ENCODE peak calls at places on chromosomes 12 and 14, in five cellular contexts. One of them, this sample, is unnamed.

GRCh38 chr14:94545131-94545841 is 16.0 kb upstream of the SERPINA4 start:
- DNase-seq in fibroblast of pulmonary artery: peak; percentile 17
- DNase-seq in right atrium auricular region: peak; percentile 48
- DNase-seq in dorsolateral prefrontal cortex: peak; percentile 90
- DNase-seq in tibial nerve: no peak
- DNase-seq in this sample: no peak

GRCh38 chr14:63088865-63089264 is 43.6 kb upstream of the KCNH5 start:
- DNase-seq in dorsolateral prefrontal cortex: no peak
- DNase-seq in fibroblast of pulmonary artery: no peak
- DNase-seq in right atrium auricular region: no peak
- DNase-seq in tibial nerve: no peak
- DNase-seq in this sample: no peak

GRCh38 chr12:71565568-71565967 is 98.1 kb downstream of the ZFC3H1 start:
- DNase-seq in dorsolateral prefrontal cortex: no peak
- DNase-seq in right atrium auricular region: no peak
- DNase-seq in tibial nerve: no peak
- DNase-seq in fibroblast of pulmonary artery: no peak
- DNase-seq in this sample: peak; percentile 28

GRCh38 chr12:109714141-109714912 is 702 bp downstream of the FAM222A start:
- DNase-seq in right atrium auricular region: no peak
- DNase-seq in tibial nerve: no peak
- DNase-seq in dorsolateral prefrontal cortex: no peak
- DNase-seq in fibroblast of pulmonary artery: peak; percentile 42
- DNase-seq in this sample: peak; percentile 68

GRCh38 chr12:124715121-124715990 is 147.9 kb upstream of the NCOR2 start:
- DNase-seq in fibroblast of pulmonary artery: no peak
- DNase-seq in right atrium auricular region: no peak
- DNase-seq in tibial nerve: no peak
- DNase-seq in dorsolateral prefrontal cortex: no peak
- DNase-seq in this sample: peak; percentile 47

GRCh38 chr14:54722791-54723432 is 156.0 kb downstream of the SAMD4A start:
- DNase-seq in dorsolateral prefrontal cortex: no peak
- DNase-seq in fibroblast of pulmonary artery: peak; percentile 77
- DNase-seq in right atrium auricular region: no peak
- DNase-seq in tibial nerve: no peak
- DNase-seq in this sample: no peak

GRCh38 chr12:122422769-122423257 is 344 bp upstream of the CLIP1 start:
- DNase-seq in fibroblast of pulmonary artery: peak; percentile 40
- DNase-seq in dorsolateral prefrontal cortex: no peak
- DNase-seq in right atrium auricular region: peak; percentile 65
- DNase-seq in tibial nerve: no peak
- DNase-seq in this sample: peak; percentile 76

GRCh38 chr12:98405795-98406366 is 109.5 kb upstream of the TMPO start:
- DNase-seq in tibial nerve: no peak
- DNase-seq in dorsolateral prefrontal cortex: no peak
- DNase-seq in fibroblast of pulmonary artery: no peak
- DNase-seq in right atrium auricular region: no peak
- DNase-seq in this sample: no peak

GRCh38 chr12:122102331-122102730 is 23.8 kb downstream of the MLXIP start:
- DNase-seq in dorsolateral prefrontal cortex: no peak
- DNase-seq in right atrium auricular region: no peak
- DNase-seq in fibroblast of pulmonary artery: peak; percentile 64
- DNase-seq in tibial nerve: no peak
- DNase-seq in this sample: no peak

GRCh38 chr12:8033153-8034044 is 883 bp downstream of the FOXJ2 start:
- DNase-seq in tibial nerve: peak; percentile 48
- DNase-seq in dorsolateral prefrontal cortex: peak; percentile 44
- DNase-seq in fibroblast of pulmonary artery: peak; percentile 33
- DNase-seq in right atrium auricular region: no peak
- DNase-seq in this sample: peak; percentile 33

GRCh38 chr12:93456077-93456476 is 11.2 kb upstream of the MRPL42 start:
- DNase-seq in dorsolateral prefrontal cortex: no peak
- DNase-seq in tibial nerve: no peak
- DNase-seq in right atrium auricular region: no peak
- DNase-seq in fibroblast of pulmonary artery: no peak
- DNase-seq in this sample: no peak

GRCh38 chr12:85441740-85442139 is 161.7 kb downstream of the ALX1 start:
- DNase-seq in right atrium auricular region: no peak
- DNase-seq in dorsolateral prefrontal cortex: no peak
- DNase-seq in tibial nerve: no peak
- DNase-seq in fibroblast of pulmonary artery: peak; percentile 33
- DNase-seq in this sample: peak; percentile 35
- TF ChIP-seq CTCF in right atrium auricular region: no peak
- TF ChIP-seq CTCF in dorsolateral prefrontal cortex: no peak
- TF ChIP-seq CTCF in tibial nerve: no peak
- TF ChIP-seq CTCF in fibroblast of pulmonary artery: peak; percentile 41
- TF ChIP-seq CTCF in this sample: peak; percentile 42

DNA sequence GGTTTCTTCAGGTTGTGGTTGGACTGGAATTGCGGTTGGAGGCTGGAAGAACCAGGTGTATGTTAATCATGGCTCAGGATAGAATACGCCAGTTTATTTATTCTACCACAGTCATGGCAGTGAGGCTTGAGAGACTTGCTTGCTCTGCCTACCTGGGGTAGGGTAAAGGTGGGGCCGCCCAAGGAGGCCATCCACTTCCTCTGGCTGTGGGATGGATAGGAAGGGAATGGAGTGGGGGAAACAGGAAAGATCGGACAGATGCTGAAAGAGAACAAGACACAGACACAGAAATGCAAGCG is 8.1 kb downstream of the SHMT2 start:
- DNase-seq in dorsolateral prefrontal cortex: no peak
- DNase-seq in tibial nerve: no peak
- DNase-seq in right atrium auricular region: no peak
- DNase-seq in fibroblast of pulmonary artery: no peak
- DNase-seq in this sample: no peak
- H3K4me3 ChIP-seq in dorsolateral prefrontal cortex: no peak overlapping the region
- H3K4me3 ChIP-seq in tibial nerve: peak overlapping the region; percentile 0
- H3K4me3 ChIP-seq in right atrium auricular region: no peak overlapping the region
- H3K4me3 ChIP-seq in fibroblast of pulmonary artery: no peak overlapping the region
- H3K4me3 ChIP-seq in this sample: no peak overlapping the region

GRCh38 chr12:120466560-120467315 is 2.8 kb downstream of the SRSF9 start:
- DNase-seq in fibroblast of pulmonary artery: peak; percentile 57
- DNase-seq in right atrium auricular region: no peak
- DNase-seq in dorsolateral prefrontal cortex: no peak
- DNase-seq in tibial nerve: no peak
- DNase-seq in this sample: peak; percentile 77

GRCh38 chr12:120457133-120457532 is 10.9 kb downstream of the GATC start:
- DNase-seq in tibial nerve: no peak
- DNase-seq in dorsolateral prefrontal cortex: no peak
- DNase-seq in fibroblast of pulmonary artery: peak; percentile 20
- DNase-seq in right atrium auricular region: no peak
- DNase-seq in this sample: peak; percentile 25

GRCh38 chr12:120460157-120460556 is 9.4 kb downstream of the SRSF9 start:
- DNase-seq in tibial nerve: no peak
- DNase-seq in dorsolateral prefrontal cortex: no peak
- DNase-seq in right atrium auricular region: no peak
- DNase-seq in fibroblast of pulmonary artery: no peak
- DNase-seq in this sample: no peak

GRCh38 chr12:120463712-120464111 is 5.8 kb downstream of the SRSF9 start:
- DNase-seq in right atrium auricular region: no peak
- DNase-seq in fibroblast of pulmonary artery: no peak
- DNase-seq in dorsolateral prefrontal cortex: no peak
- DNase-seq in tibial nerve: no peak
- DNase-seq in this sample: no peak

DNA sequence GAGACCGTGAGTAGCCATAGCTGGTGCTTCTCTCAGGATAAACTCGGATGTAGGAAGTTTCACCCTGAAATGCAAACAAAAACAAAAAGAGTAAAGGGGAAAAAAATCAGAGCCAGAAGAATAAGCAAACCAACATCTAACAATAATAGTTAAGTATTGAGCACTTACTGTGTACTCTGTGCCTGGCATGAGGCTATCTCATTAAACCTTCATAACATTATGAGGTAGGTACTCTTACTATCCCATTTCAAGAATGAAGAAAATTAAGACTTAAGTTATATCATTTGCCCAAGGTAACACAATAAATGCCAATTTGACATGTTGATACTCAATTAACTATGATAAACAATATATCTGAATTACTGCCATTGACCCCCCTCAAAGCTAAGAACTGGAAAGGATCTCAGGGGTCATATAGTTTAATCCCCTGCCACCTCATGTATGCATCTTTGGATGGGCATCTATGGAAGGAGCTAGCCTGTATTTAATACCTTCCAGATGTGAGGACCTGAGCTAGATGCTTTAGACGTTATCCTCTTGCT is 7.4 kb downstream of the SRSF9 start:
- DNase-seq in right atrium auricular region: no peak
- DNase-seq in tibial nerve: no peak
- DNase-seq in fibroblast of pulmonary artery: no peak
- DNase-seq in dorsolateral prefrontal cortex: no peak
- DNase-seq in this sample: no peak
- TF ChIP-seq CTCF in right atrium auricular region: no peak
- TF ChIP-seq CTCF in tibial nerve: no peak
- TF ChIP-seq CTCF in fibroblast of pulmonary artery: no peak
- TF ChIP-seq CTCF in dorsolateral prefrontal cortex: no peak
- TF ChIP-seq CTCF in this sample: no peak

GRCh38 chr14:55889124-55889523 is 229.1 kb upstream of the PELI2 start:
- DNase-seq in fibroblast of pulmonary artery: no peak
- DNase-seq in dorsolateral prefrontal cortex: no peak
- DNase-seq in right atrium auricular region: no peak
- DNase-seq in tibial nerve: no peak
- DNase-seq in this sample: no peak
- H3K4me3 ChIP-seq in fibroblast of pulmonary artery: no peak overlapping the region
- H3K4me3 ChIP-seq in dorsolateral prefrontal cortex: no peak overlapping the region
- H3K4me3 ChIP-seq in right atrium auricular region: no peak overlapping the region
- H3K4me3 ChIP-seq in tibial nerve: no peak overlapping the region
- H3K4me3 ChIP-seq in this sample: no peak overlapping the region

DNA sequence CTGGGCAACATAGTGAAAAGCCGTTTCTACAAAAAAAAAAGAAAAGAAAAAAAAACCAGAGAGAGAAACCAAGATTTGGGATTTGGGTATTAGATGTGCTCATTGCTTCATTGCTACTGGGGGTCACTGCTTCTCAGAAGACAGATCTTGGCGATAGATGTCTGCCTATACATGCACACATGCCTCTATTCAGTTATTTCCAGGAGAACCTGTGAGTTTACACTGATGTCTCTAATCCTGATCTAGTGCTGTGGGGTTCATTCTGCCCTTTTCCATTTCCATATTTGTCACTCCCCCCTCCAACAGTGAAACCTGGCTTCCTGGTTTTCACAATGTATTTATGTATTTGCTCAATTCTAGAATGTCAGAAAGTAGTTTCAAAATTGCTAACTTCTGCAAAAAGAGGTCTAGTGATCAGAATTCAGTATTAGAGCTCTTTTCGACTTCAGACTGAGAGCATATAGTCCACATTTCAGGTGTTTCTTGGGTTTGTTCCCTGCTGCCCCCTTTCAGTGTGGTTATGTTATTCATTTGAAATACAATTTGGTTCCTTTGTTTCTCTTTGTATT is 111.0 kb downstream of the SLC25A47 start:
- DNase-seq in right atrium auricular region: no peak
- DNase-seq in tibial nerve: no peak
- DNase-seq in fibroblast of pulmonary artery: no peak
- DNase-seq in dorsolateral prefrontal cortex: no peak
- DNase-seq in this sample: no peak
- TF ChIP-seq CTCF in right atrium auricular region: no peak
- TF ChIP-seq CTCF in tibial nerve: no peak
- TF ChIP-seq CTCF in fibroblast of pulmonary artery: no peak
- TF ChIP-seq CTCF in dorsolateral prefrontal cortex: no peak
- TF ChIP-seq CTCF in this sample: no peak

DNA sequence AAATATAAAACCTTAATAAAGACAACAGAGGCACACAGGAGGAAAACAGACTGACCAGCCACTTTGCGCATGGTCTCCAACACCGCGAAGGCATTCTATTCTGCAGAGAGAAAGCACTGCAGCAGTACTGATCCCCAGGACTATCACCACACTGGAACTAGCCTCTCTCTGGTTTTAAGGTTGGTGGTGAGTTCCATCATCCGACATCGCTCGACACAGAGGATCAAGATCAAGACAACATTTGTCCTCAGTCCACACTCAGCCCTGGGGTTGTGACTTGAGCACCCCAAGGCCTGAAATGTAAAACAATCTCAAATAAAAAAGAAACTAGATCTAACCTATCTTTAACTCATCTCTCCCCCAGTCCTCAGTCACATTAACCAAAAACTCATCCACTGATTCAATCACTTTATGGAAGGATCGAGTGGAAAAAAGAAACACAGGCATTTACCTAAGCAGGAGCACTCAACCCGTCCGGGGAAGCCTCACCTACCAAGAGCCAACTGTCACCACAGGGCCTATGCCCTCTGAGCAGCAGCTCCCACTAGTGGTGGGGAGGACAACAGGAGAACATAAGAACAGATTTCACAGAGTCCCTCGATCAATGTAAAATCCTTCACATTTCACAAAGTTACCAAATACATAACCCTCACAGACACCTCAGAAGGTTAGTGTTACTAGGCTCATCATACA is 17.7 kb downstream of the STXBP6 start:
- DNase-seq in right atrium auricular region: no peak
- DNase-seq in tibial nerve: no peak
- DNase-seq in dorsolateral prefrontal cortex: no peak
- DNase-seq in fibroblast of pulmonary artery: no peak
- DNase-seq in this sample: no peak
- H3K4me3 ChIP-seq in right atrium auricular region: no peak overlapping the region
- H3K4me3 ChIP-seq in tibial nerve: no peak overlapping the region
- H3K4me3 ChIP-seq in dorsolateral prefrontal cortex: no peak overlapping the region
- H3K4me3 ChIP-seq in fibroblast of pulmonary artery: no peak overlapping the region
- H3K4me3 ChIP-seq in this sample: no peak overlapping the region

DNA sequence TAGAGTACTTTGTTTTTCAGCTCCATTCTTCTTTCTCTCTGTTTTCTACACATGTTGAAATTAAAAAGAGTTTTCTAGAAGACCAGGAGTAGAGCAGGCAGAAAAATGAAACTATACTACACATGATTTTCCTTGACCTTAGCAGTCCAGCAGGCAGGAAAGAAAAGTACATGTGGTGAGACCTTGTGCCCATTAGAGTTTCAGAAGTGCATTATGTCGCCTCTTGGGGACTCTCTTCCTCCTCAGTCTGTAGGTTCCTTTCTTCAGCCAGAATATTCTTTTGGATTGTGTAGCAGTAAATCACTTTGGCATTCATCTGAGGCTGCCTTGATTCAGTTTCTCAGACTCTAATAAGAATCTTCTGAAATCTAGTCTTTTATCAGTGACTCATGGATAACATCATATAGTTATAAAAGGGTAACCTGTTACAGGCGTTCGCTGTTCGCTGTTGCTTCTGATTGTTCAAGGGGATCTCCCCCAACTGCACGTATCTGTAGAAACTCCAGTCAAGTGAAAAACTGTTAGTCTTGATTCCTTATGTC is 161.8 kb downstream of the ANO4 start:
- DNase-seq in right atrium auricular region: no peak
- DNase-seq in fibroblast of pulmonary artery: no peak
- DNase-seq in dorsolateral prefrontal cortex: no peak
- DNase-seq in tibial nerve: no peak
- DNase-seq in this sample: no peak
- TF ChIP-seq CTCF in right atrium auricular region: no peak
- TF ChIP-seq CTCF in fibroblast of pulmonary artery: no peak
- TF ChIP-seq CTCF in dorsolateral prefrontal cortex: no peak
- TF ChIP-seq CTCF in tibial nerve: no peak
- TF ChIP-seq CTCF in this sample: no peak

This sample was measured in foreskin fibroblast.